ENCODE peak calls at places on chromosomes 6 and 20, in ten cellular contexts. H is IMR-90; Y is A673; Q is stomach; R is endothelial cell of umbilical vein; S is left lung; E is CD8-positive, alpha-beta memory T cell; I is neuronal stem cell; O is effector memory CD4-positive, alpha-beta T cell; U is CD8-positive, alpha-beta T cell. A is an unnamed sample. For H3K36me3 and H3K4me1, the result is how much of the 10 kb centered on the place peaks cover.

GRCh38 chr20:57294558-57294957 is 28.1 kb upstream of the BMP7 start:
- DNase-seq in H (no peak), Y (no peak), Q (no peak), R (no peak), S (no peak), E (no peak), I (peak), O (no peak), U (no peak), A (no peak)

GRCh38 chr20:33859157-33859695 is 48.1 kb downstream of the CHMP4B start:
- DNase-seq in H (no peak), Y (no peak), Q (no peak), R (peak), S (no peak), E (peak), I (no peak), O (peak), U (no peak), A (no peak)

GRCh38 chr6:15246217-15247211 is 645 bp downstream of the JARID2 start:
- DNase-seq in H (peak), Y (peak), Q (no peak), R (no peak), S (no peak), E (peak), I (no peak), O (no peak), U (no peak), A (no peak)

GRCh38 chr6:50288241-50288640 is 238.5 kb upstream of the DEFB112 start:
- DNase-seq in H (no peak), Y (no peak), Q (no peak), R (no peak), S (no peak), E (no peak), I (no peak), O (no peak), U (no peak), A (no peak)

GRCh38 chr6:40362859-40363258 is 224.3 kb downstream of the LRFN2 start:
- DNase-seq in H (no peak), Y (no peak), Q (no peak), R (no peak), S (no peak), E (no peak), I (no peak), O (no peak), U (no peak), A (no peak)

GRCh38 chr6:38779310-38780062 is 64.4 kb downstream of the DNAH8 start:
- DNase-seq in H (no peak), Y (no peak), Q (no peak), R (no peak), S (no peak), E (no peak), I (no peak), O (no peak), U (no peak), A (no peak)

GRCh38 chr6:37171141-37171969 is 1.4 kb downstream of the PIM1 start:
- DNase-seq in H (peak), Y (peak), Q (peak), R (peak), S (peak), E (peak), I (peak), O (peak), U (no peak), A (peak)

GRCh38 chr20:38123021-38123587 is 42.0 kb downstream of the TGM2 start:
- DNase-seq in H (peak), Y (no peak), Q (peak), R (peak), S (no peak), E (no peak), I (no peak), O (no peak), U (no peak), A (no peak)

GRCh38 chr6:56521988-56522387 is 120.7 kb downstream of the DST start:
- DNase-seq in H (peak), Y (no peak), Q (no peak), R (no peak), S (no peak), E (no peak), I (no peak), O (no peak), U (no peak), A (no peak)

GRCh38 chr20:57948177-57948955 is 238.6 kb upstream of the PMEPA1 start:
- DNase-seq in H (no peak), Y (no peak), Q (no peak), R (no peak), S (no peak), E (no peak), I (no peak), O (no peak), U (no peak), A (no peak)

GRCh38 chr6:256169-256568 is 36.1 kb upstream of the DUSP22 start:
- DNase-seq in H (no peak), Y (no peak), Q (no peak), R (no peak), S (no peak), E (no peak), I (no peak), O (no peak), U (no peak), A (no peak)

GRCh38 chr20:48603116-48603818 is 224.5 kb downstream of the PREX1 start:
- DNase-seq in H (no peak), Y (no peak), Q (no peak), R (no peak), S (no peak), E (no peak), I (no peak), O (no peak), U (no peak), A (peak)

GRCh38 chr20:50848341-50848808 is 53.5 kb downstream of the BCAS4 start:
- DNase-seq in H (no peak), Y (no peak), Q (peak), R (no peak), S (no peak), E (no peak), I (no peak), O (no peak), U (no peak), A (no peak)

GRCh38 chr6:25606151-25606550 is 45.9 kb upstream of the SCGN start:
- DNase-seq in H (no peak), Y (no peak), Q (no peak), R (no peak), S (no peak), E (no peak), I (no peak), O (no peak), U (no peak), A (no peak)

GRCh38 chr6:26420607-26421235 is 18.6 kb downstream of the BTN3A1 start:
- DNase-seq in H (peak), Y (peak), Q (no peak), R (peak), S (no peak), E (no peak), I (peak), O (peak), U (no peak), A (peak)

GRCh38 chr6:159939591-159940016 is 29.3 kb upstream of the IGF2R start:
- DNase-seq in H (no peak), Y (no peak), Q (peak), R (no peak), S (no peak), E (no peak), I (no peak), O (no peak), U (no peak), A (no peak)

GRCh38 chr6:70668499-70668812 is 773 bp downstream of the SMAP1 start:
- DNase-seq in H (no peak), Y (peak), Q (no peak), R (peak), S (peak), E (no peak), I (no peak), O (peak), U (no peak), A (no peak)

GRCh38 chr20:383889-384288 is 3.3 kb downstream of the TRIB3 start:
- DNase-seq in H (no peak), Y (no peak), Q (no peak), R (no peak), S (no peak), E (no peak), I (no peak), O (no peak), U (no peak), A (no peak)

GRCh38 chr20:380763-381580 is 412 bp downstream of the TRIB3 start:
- DNase-seq in H (peak), Y (peak), Q (peak), R (peak), S (peak), E (peak), I (peak), O (peak), U (peak), A (peak)

GRCh38 chr20:378961-379336 is 1.6 kb upstream of the TRIB3 start:
- DNase-seq in H (no peak), Y (no peak), Q (no peak), R (no peak), S (no peak), E (no peak), I (no peak), O (no peak), U (no peak), A (no peak)

GRCh38 chr20:382291-383115 is 1.9 kb downstream of the TRIB3 start:
- DNase-seq in H (no peak), Y (no peak), Q (no peak), R (no peak), S (no peak), E (no peak), I (no peak), O (no peak), U (no peak), A (no peak)

GRCh38 chr20:381581-382290 is 1.2 kb downstream of the TRIB3 start:
- DNase-seq in H (peak), Y (peak), Q (peak), R (peak), S (peak), E (peak), I (peak), O (peak), U (peak), A (peak)
- H3K36me3 ChIP-seq in H (under half), Y (under half), Q (under half), R (under half), S (under half), E (under half), I (under half), O (under half), U (under half), A (under half)

DNA sequence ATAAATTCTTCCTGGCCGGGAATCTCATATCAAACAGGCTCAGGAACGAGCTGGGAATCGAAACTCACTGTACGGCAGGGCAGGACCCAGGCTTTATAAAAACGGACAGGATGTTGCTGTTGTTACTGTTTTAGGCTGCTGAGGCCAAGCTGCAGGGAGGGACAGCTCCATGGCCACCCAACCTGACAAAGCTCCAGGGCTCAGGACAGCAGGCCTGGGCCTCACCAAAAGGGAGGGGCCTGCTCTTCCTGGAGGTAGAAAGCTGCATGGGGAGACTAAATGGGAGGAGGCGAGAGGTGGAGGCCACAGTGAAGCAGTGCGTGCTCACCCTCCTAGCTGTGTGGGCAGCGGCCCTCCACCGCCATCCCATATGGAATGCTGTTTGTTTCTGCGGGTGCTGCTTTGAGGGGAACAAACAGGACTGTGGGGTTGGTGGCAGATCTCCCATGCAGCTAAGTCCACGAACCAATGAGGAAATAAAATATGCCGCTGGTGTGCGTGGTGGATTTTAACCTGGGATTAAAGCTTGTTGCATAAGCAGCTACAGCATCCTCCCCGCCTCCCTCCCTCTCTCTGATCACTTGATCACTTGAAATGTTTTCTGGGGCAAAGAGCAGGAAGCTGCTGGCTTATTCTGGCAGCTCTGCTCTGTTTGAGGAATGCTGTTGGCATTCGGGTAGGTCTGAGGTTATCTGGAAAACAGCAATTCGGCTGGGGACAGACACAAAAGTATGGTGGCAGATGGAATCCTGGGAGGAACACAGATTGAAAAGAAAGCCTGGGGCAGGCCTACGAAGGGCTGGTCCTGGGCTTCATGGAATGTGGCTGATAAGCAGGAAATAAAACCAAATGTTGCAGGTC is 2.4 kb upstream of the ZMYND8 start:
- DNase-seq in H (peak), Y (no peak), Q (peak), R (peak), S (peak), E (peak), I (no peak), O (no peak), U (no peak), A (peak)
- H3K4me1 ChIP-seq in H (half or more), Y (half or more), Q (half or more), R (half or more), S (half or more), E (half or more), I (under half), O (under half), U (half or more), A (under half)

GRCh38 chr6:166333172-166333995 is 9.0 kb downstream of the SFT2D1 start:
- DNase-seq in H (no peak), Y (no peak), Q (no peak), R (no peak), S (no peak), E (peak), I (no peak), O (peak), U (no peak), A (no peak)
- H3K4me3 ChIP-seq in H (no peak), Y (no peak), Q (no peak), R (no peak), S (no peak), E (peak), I (no peak), O (no peak), U (no peak), A (no peak)

DNA sequence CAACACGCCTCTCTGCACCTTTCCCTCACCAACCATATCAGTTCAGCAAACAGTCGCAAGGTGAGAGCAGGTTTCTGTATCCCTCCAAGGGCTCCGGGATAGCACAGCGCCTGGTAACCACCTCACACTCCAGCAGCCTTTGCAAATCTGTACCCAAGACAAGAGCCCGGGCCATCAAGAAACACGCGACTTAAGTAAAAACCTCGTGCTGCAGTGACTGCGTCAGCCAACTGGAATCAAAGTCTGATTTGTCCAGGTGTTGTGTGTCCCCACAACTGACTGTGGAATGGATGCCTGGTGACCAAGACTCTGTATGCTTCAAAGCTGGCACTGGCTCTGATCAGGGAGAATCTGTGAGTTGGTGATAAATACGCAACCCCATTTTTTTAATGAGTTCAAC is 74.1 kb downstream of the NINL start:
- DNase-seq in H (no peak), Y (no peak), Q (no peak), R (no peak), S (no peak), E (no peak), I (no peak), O (no peak), U (no peak), A (no peak)
- H3K36me3 ChIP-seq in H (half or more), Y (half or more), Q (half or more), R (under half), S (under half), E (under half), I (under half), O (under half), U (under half), A (under half)

GRCh38 chr20:21656299-21657067 is 49.0 kb upstream of the PAX1 start:
- DNase-seq in H (no peak), Y (no peak), Q (no peak), R (no peak), S (no peak), E (no peak), I (no peak), O (no peak), U (no peak), A (no peak)

DNA sequence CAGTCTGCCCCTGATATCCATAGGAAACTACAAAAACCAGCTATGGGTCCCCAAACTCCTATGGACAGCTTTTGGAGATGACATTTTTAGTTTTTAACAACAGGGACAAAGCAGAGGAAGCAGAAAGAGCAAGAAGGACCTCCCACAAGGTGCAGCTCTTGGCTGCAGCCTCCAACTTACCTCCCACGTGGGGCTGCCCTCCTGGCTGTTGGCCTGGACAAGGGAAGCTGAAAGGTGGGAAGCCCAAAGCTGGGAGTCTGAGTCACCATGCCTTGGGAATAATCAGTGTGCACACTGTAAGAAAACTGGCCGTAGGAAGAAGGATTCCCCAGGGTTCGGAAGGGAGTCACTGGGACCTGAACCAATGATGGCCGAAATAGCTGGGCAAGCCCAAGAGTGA is 51.8 kb upstream of the PAX1 start:
- DNase-seq in H (no peak), Y (no peak), Q (no peak), R (no peak), S (no peak), E (no peak), I (no peak), O (no peak), U (no peak), A (no peak)
- H3K4me1 ChIP-seq in H (under half), Y (under half), Q (under half), R (under half), S (under half), E (under half), I (under half), O (under half), U (under half), A (under half)

A was measured in BE2C.